ENCODE peak calls at places on chromosomes 4 and X, in five cellular contexts. R, N, U, P and C are unnamed samples. For H3K36me3, the result is how much of the 10 kb centered on the place peaks cover.

GRCh38 chr4:112036881-112037280 is 108.4 kb upstream of the FAM241A start:
- DNase-seq in R (no peak), N (no peak), U (no peak), P (no peak), C (no peak)

GRCh38 chr4:13126976-13127910 is 356.9 kb downstream of the RAB28 start:
- DNase-seq in R (no peak), N (no peak), U (no peak), P (no peak), C (no peak)

GRCh38 chr4:54657556-54658313 is at the start of gene KIT:
- DNase-seq in R (peak), N (peak), U (peak), P (peak), C (no peak)

GRCh38 chr4:102959503-102959902 is 60.0 kb downstream of the SLC9B1 start:
- DNase-seq in R (no peak), N (no peak), U (no peak), P (no peak), C (no peak)

GRCh38 chrX:65668362-65669310 is 1.2 kb downstream of the MSN start:
- DNase-seq in R (no peak), N (peak), U (peak), P (peak), C (no peak)

GRCh38 chrX:70313503-70313902 is 23.6 kb downstream of the KIF4A start:
- DNase-seq in R (no peak), N (no peak), U (no peak), P (no peak), C (no peak)

GRCh38 chr4:84562156-84562555 is 20.8 kb upstream of the CDS1 start:
- DNase-seq in R (no peak), N (no peak), U (no peak), P (no peak), C (no peak)

GRCh38 chr4:147638942-147639341 is 21.7 kb downstream of the TMEM184C start:
- DNase-seq in R (no peak), N (no peak), U (no peak), P (no peak), C (no peak)

GRCh38 chrX:7448123-7448522 is 300.2 kb upstream of the PUDP start:
- DNase-seq in R (no peak), N (no peak), U (no peak), P (no peak), C (no peak)

GRCh38 chr4:120699354-120699753 is 223.2 kb downstream of the PRDM5 start:
- DNase-seq in R (no peak), N (no peak), U (no peak), P (no peak), C (no peak)

GRCh38 chr4:111991797-111992196 is 153.5 kb upstream of the FAM241A start:
- DNase-seq in R (no peak), N (no peak), U (no peak), P (no peak), C (no peak)

GRCh38 chr4:92333056-92333455 is 29.3 kb downstream of the GRID2 start:
- DNase-seq in R (no peak), N (no peak), U (no peak), P (no peak), C (no peak)

GRCh38 chr4:92339671-92340070 is 35.9 kb downstream of the GRID2 start:
- DNase-seq in R (no peak), N (no peak), U (no peak), P (no peak), C (no peak)

GRCh38 chr4:92334716-92335350 is 31.1 kb downstream of the GRID2 start:
- DNase-seq in R (no peak), N (no peak), U (no peak), P (no peak), C (no peak)
- TF ChIP-seq POLR2AphosphoS5 in R (no peak), N (no peak), U (no peak), P (no peak), C (no peak)

GRCh38 chr4:153273736-153274135 is 69.5 kb downstream of the TRIM2 start:
- DNase-seq in R (no peak), N (no peak), U (no peak), P (no peak), C (no peak)

GRCh38 chr4:153275380-153276276 is 68.9 kb upstream of the MND1 start:
- DNase-seq in R (no peak), N (no peak), U (no peak), P (no peak), C (no peak)

GRCh38 chr4:153281476-153281875 is 63.0 kb upstream of the MND1 start:
- DNase-seq in R (no peak), N (no peak), U (no peak), P (no peak), C (no peak)

GRCh38 chr4:153274967-153275366 is 69.5 kb upstream of the MND1 start:
- DNase-seq in R (no peak), N (no peak), U (no peak), P (no peak), C (no peak)

DNA sequence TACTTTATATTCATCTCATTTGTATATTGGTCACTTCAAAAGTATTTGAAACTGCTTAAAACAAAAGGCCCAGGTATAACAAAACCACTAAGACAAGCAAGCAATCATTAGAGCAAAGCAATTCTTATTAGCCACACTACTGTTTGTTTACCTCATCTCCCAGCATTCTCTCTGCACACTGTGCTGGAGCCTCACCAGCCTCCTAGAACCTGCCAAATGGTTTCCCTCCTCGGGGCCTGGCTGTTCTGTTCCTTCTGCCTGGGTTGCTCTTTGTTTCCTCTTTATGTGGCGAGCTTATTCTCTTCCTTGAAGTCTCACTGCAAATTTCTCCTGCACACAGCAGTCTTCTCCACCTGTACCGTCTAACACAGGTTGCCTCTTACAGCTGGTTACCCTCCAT is 67.5 kb upstream of the MND1 start:
- DNase-seq in R (no peak), N (no peak), U (no peak), P (no peak), C (no peak)
- H3K36me3 ChIP-seq in R (under half), N (under half), U (under half), P (under half), C (under half)

DNA sequence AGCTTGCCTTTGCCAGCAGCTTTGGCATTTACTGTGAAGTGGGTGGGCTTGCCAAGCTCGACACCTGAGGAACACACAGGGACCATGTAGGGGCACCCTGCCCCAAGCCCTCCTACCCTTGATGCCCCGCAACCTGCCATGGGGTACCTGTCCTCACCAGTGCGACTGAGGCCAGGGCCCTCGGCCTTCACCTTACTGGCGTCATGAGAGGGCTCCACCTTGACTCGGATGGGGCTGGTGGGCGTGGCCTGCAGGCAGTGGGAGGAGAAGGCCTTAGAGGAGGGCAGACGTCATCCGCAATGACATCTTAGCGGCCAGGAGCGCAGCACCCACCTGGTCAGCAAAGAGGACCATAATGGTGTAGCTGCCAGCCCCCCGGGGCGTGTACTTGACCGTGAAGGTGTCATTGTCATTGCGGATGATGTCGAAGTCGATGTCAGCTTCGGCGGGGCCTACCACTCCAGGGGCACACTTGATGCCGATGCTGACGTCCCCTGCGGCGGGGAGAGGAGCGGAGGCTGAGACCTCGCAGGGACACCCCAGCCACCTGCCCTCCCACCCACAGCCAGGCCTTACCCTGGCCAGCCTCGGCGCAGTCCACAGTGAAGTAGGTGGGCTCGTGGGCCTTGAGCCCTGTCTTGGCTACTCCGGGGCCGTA is 12.2 kb downstream of the FLNA start:
- DNase-seq in R (no peak), N (no peak), U (no peak), P (no peak), C (no peak)
- TF ChIP-seq POLR2AphosphoS5 in R (no peak), N (no peak), U (no peak), P (no peak), C (no peak)

DNA sequence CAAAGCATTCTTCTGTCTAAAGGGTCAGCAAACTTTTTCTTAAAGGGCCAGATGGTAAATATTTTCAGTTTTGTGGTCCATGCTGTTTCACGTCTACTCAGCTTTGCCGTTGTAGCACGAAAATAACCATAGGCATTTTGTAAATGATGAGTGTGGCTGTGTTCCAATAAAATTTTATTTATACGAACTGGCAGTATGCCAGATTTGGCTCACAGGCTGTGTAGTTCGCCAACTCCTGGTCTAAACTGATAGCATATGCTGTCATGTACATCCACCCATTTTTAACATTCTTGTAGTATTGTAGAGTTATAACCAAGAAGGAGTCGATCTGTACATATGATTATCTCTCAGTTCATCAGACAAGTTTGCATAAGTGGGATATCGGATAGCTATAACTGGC is 12.6 kb upstream of the GCNA start:
- DNase-seq in R (no peak), N (no peak), U (no peak), P (no peak), C (no peak)
- H3K36me3 ChIP-seq in R (under half), N (under half), U (half or more), P (under half), C (half or more)

GRCh38 chrX:14871767-14872166 is 1.1 kb downstream of the FANCB start:
- DNase-seq in R (no peak), N (no peak), U (no peak), P (no peak), C (no peak)

GRCh38 chrX:14875624-14876023 is 2.4 kb downstream of the MOSPD2 start:
- DNase-seq in R (no peak), N (no peak), U (no peak), P (no peak), C (no peak)

GRCh38 chrX:14872355-14872754 is 514 bp downstream of the FANCB start:
- DNase-seq in R (no peak), N (peak), U (peak), P (no peak), C (no peak)

GRCh38 chrX:14872851-14873675 is at the start of the genes FANCB and MOSPD2:
- DNase-seq in R (peak), N (peak), U (peak), P (peak), C (peak)

DNA sequence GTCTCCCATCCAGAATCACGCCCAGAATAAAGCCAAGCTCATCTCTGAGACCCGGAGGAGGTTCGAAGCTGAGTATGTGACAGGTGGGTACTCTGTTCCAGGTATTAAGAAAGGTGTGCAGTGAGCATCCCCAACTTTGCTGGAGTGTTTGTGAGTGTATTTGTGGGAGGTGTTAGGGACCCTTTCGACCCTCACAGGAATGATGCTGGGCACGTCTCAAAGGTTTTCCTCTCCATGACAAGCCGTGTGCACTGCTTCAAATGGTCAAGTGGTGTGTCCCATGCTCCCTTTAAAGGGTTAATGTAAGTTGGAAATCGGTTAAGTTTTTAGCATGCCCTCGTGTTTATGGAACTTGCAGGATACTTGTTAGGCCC is 442 bp downstream of the MOSPD2 start:
- DNase-seq in R (no peak), N (no peak), U (no peak), P (no peak), C (no peak)
- TF ChIP-seq POLR2AphosphoS5 in R (no peak), N (no peak), U (no peak), P (no peak), C (no peak)